ENCODE peak calls at places on chromosomes 6 and 20, in ten cellular contexts. T is RWPE1; B is CD4-positive, alpha-beta T cell; A is amygdala; K is KG1; P is activated gamma-delta T cell treated with Interleukin-2 at 50 U/mL for 16 hours; V is fibroblast of the aortic adventitia; H is GM10248; C is NCI-H526; D is heart left ventricle. G is an unnamed sample.

GRCh38 chr6:108156180-108156937 is 9.5 kb upstream of the NR2E1 start:
- DNase-seq in T (no peak), B (no peak), A (no peak), K (no peak), P (no peak), V (no peak), H (no peak), C (peak; percentile 15), D (no peak), G (no peak)

GRCh38 chr20:33662172-33662571 is at the start of gene C20orf144:
- DNase-seq in T (no peak), B (no peak), A (no peak), K (no peak), P (no peak), V (no peak), H (no peak), C (no peak), D (no peak), G (no peak)

GRCh38 chr6:170131351-170131750 is 159.5 kb downstream of the DLL1 start:
- DNase-seq in T (no peak), B (no peak), A (no peak), K (no peak), P (no peak), V (no peak), H (no peak), C (no peak), D (peak; percentile 37), G (no peak)

GRCh38 chr6:156848123-156848522 is 70.9 kb downstream of the ARID1B start:
- DNase-seq in T (no peak), B (no peak), A (no peak), K (no peak), P (no peak), V (peak; percentile 25), H (no peak), C (no peak), D (no peak), G (no peak)

GRCh38 chr20:341682-342081 is 5.2 kb upstream of the NRSN2 start:
- DNase-seq in T (peak; percentile 85), B (no peak), A (no peak), K (no peak), P (no peak), V (peak; percentile 76), H (no peak), C (no peak), D (no peak), G (no peak)

GRCh38 chr20:20930500-20930899 is 175.7 kb downstream of the LINC00237 start:
- DNase-seq in T (no peak), B (no peak), A (no peak), K (no peak), P (no peak), V (no peak), H (no peak), C (no peak), D (no peak), G (no peak)

GRCh38 chr6:167420177-167420576 is 95.3 kb downstream of the TTLL2 start:
- DNase-seq in T (no peak), B (no peak), A (no peak), K (no peak), P (no peak), V (no peak), H (no peak), C (no peak), D (no peak), G (no peak)

GRCh38 chr6:71533939-71534379 is 245.3 kb downstream of the OGFRL1 start:
- DNase-seq in T (peak; percentile 25), B (no peak), A (no peak), K (no peak), P (no peak), V (peak; percentile 68), H (peak; percentile 20), C (peak; percentile 45), D (no peak), G (no peak)

GRCh38 chr6:136466789-136467585 is 83.2 kb downstream of the MAP7 start:
- DNase-seq in T (no peak), B (no peak), A (no peak), K (no peak), P (no peak), V (no peak), H (no peak), C (peak; percentile 71), D (no peak), G (no peak)

GRCh38 chr20:59723108-59723500 is 118.8 kb downstream of the PHACTR3 start:
- DNase-seq in T (no peak), B (no peak), A (no peak), K (peak; percentile 30), P (no peak), V (no peak), H (no peak), C (no peak), D (no peak), G (no peak)

GRCh38 chr20:13183005-13183404 is 38.1 kb upstream of the ISM1 start:
- DNase-seq in T (no peak), B (no peak), A (no peak), K (no peak), P (no peak), V (no peak), H (no peak), C (no peak), D (no peak), G (no peak)

GRCh38 chr20:46563170-46563847 is 12.9 kb upstream of the OCSTAMP start:
- DNase-seq in T (no peak), B (no peak), A (peak; percentile 24), K (no peak), P (no peak), V (no peak), H (no peak), C (no peak), D (no peak), G (no peak)

GRCh38 chr6:100057941-100058340 is 63.9 kb upstream of the MCHR2 start:
- DNase-seq in T (no peak), B (no peak), A (no peak), K (no peak), P (no peak), V (no peak), H (no peak), C (no peak), D (no peak), G (no peak)

GRCh38 chr20:41645372-41645771 is 27.2 kb upstream of the CHD6 start:
- DNase-seq in T (peak; percentile 88), B (no peak), A (no peak), K (no peak), P (no peak), V (no peak), H (no peak), C (no peak), D (no peak), G (no peak)

GRCh38 chr6:152356659-152357058 is 280.5 kb downstream of the SYNE1 start:
- DNase-seq in T (peak; percentile 58), B (no peak), A (no peak), K (peak; percentile 36), P (no peak), V (peak; percentile 62), H (peak; percentile 28), C (peak; percentile 10), D (no peak), G (no peak)

GRCh38 chr6:11589261-11589660 is 51.7 kb downstream of the TMEM170B start:
- DNase-seq in T (no peak), B (no peak), A (no peak), K (no peak), P (no peak), V (peak; percentile 61), H (no peak), C (no peak), D (no peak), G (no peak)

GRCh38 chr20:12391099-12391498 is 473.4 kb downstream of the BTBD3 start:
- DNase-seq in T (no peak), B (no peak), A (no peak), K (no peak), P (no peak), V (no peak), H (no peak), C (no peak), D (no peak), G (no peak)

GRCh38 chr20:33604084-33604990 is 57.8 kb upstream of the C20orf144 start:
- DNase-seq in T (no peak), B (no peak), A (no peak), K (no peak), P (no peak), V (no peak), H (no peak), C (no peak), D (no peak), G (no peak)

GRCh38 chr20:62641749-62642665 is at the start of gene SLCO4A1:
- DNase-seq in T (peak; percentile 94), B (peak; percentile 80), A (peak; percentile 60), K (peak; percentile 81), P (peak; percentile 85), V (peak; percentile 23), H (peak; percentile 94), C (peak; percentile 95), D (peak; percentile 92), G (peak; percentile 83)

GRCh38 chr6:41937881-41938574 is 3.6 kb downstream of the CCND3 start:
- DNase-seq in T (no peak), B (peak; percentile 59), A (no peak), K (peak; percentile 74), P (peak; percentile 71), V (peak; percentile 52), H (no peak), C (no peak), D (peak; percentile 72), G (no peak)

GRCh38 chr20:46342451-46343357 is 34.4 kb upstream of the CDH22 start:
- DNase-seq in T (no peak), B (no peak), A (no peak), K (no peak), P (no peak), V (no peak), H (no peak), C (no peak), D (peak; percentile 26), G (no peak)

GRCh38 chr6:111361648-111362047 is 121.4 kb downstream of the REV3L start:
- DNase-seq in T (peak; percentile 31), B (no peak), A (peak; percentile 37), K (no peak), P (no peak), V (peak; percentile 59), H (no peak), C (peak; percentile 50), D (no peak), G (no peak)

GRCh38 chr6:136070815-136071214 is 179.3 kb downstream of the MTFR2 start:
- DNase-seq in T (no peak), B (no peak), A (no peak), K (no peak), P (no peak), V (no peak), H (no peak), C (no peak), D (no peak), G (no peak)

GRCh38 chr6:47952640-47953039 is 158.4 kb downstream of the PTCHD4 start:
- DNase-seq in T (no peak), B (no peak), A (no peak), K (no peak), P (no peak), V (no peak), H (no peak), C (no peak), D (no peak), G (no peak)

GRCh38 chr20:7333846-7334245 is 566.4 kb downstream of the BMP2 start:
- DNase-seq in T (peak; percentile 25), B (no peak), A (no peak), K (no peak), P (no peak), V (peak; percentile 11), H (no peak), C (no peak), D (no peak), G (no peak)

GRCh38 chr6:107318100-107318736 is 141.1 kb downstream of the PDSS2 start:
- DNase-seq in T (peak; percentile 61), B (no peak), A (peak; percentile 36), K (peak; percentile 6), P (no peak), V (peak; percentile 70), H (peak; percentile 62), C (peak; percentile 88), D (no peak), G (peak; percentile 11)

GRCh38 chr20:44070139-44070900 is 116.7 kb downstream of the JPH2 start:
- DNase-seq in T (no peak), B (peak; percentile 68), A (peak; percentile 46), K (no peak), P (peak; percentile 42), V (no peak), H (peak; percentile 17), C (no peak), D (no peak), G (no peak)

GRCh38 chr6:157659536-157660271 is 163.3 kb upstream of the SNX9 start:
- DNase-seq in T (no peak), B (no peak), A (no peak), K (no peak), P (no peak), V (no peak), H (no peak), C (no peak), D (no peak), G (no peak)

G was measured in memory B cell.